ENCODE peak calls at places on chromosomes 16 and 17, in five cellular contexts. A is endothelial cell; T is stimulated activated CD4-positive, alpha-beta T cell treated with anti-CD3 and anti-CD28 coated beads, Interleukin-2, amount 100 ng/mL, for 48 hours; N is substantia nigra; R is EL. X is an unnamed sample.

GRCh38 chr16:27235055-27235937 is 32.0 kb downstream of the KDM8 start:
- DNase-seq in N (peak; percentile 35), R (peak; percentile 92), T (peak; percentile 64), A (peak; percentile 43), X (no peak)

GRCh38 chr16:71854369-71854948 is 8.7 kb downstream of the ATXN1L start:
- DNase-seq in A (no peak), N (no peak), T (no peak), R (peak; percentile 24), X (no peak)

GRCh38 chr16:84088695-84089395 is 27.9 kb downstream of the MBTPS1 start:
- DNase-seq in T (peak; percentile 37), N (no peak), A (no peak), R (no peak), X (peak; percentile 72)

GRCh38 chr17:62965149-62965648 is 836 bp upstream of the TANC2 start:
- DNase-seq in T (peak; percentile 26), A (no peak), N (no peak), R (no peak), X (no peak)

GRCh38 chr16:89123001-89123830 is 29.6 kb downstream of the ACSF3 start:
- DNase-seq in R (no peak), N (no peak), A (no peak), T (no peak), X (peak; percentile 15)

GRCh38 chr16:49701867-49702494 is 153.9 kb downstream of the ZNF423 start:
- DNase-seq in N (no peak), T (no peak), R (no peak), A (no peak), X (peak; percentile 82)

GRCh38 chr17:82560802-82561428 is 41.4 kb downstream of the FOXK2 start:
- DNase-seq in R (no peak), A (no peak), N (no peak), T (no peak), X (no peak)

GRCh38 chr16:75238132-75238852 is 13.1 kb downstream of the BCAR1 start:
- DNase-seq in A (no peak), T (no peak), N (peak; percentile 69), R (peak; percentile 77), X (no peak)

GRCh38 chr17:76243826-76244679 is 3.8 kb upstream of the RNF157 start:
- DNase-seq in A (no peak), N (no peak), R (peak; percentile 20), T (no peak), X (no peak)

GRCh38 chr17:16419074-16419928 is 3.9 kb downstream of the TRPV2 start:
- DNase-seq in T (no peak), N (no peak), R (peak; percentile 94), A (no peak), X (no peak)

GRCh38 chr17:42072323-42073187 is 22.2 kb upstream of the C17orf113 start:
- DNase-seq in R (no peak), N (no peak), A (peak; percentile 46), T (no peak), X (peak; percentile 62)

GRCh38 chr16:29290631-29291247 is 115.8 kb downstream of the NPIPB11 start:
- DNase-seq in T (peak; percentile 48), N (peak; percentile 20), R (peak; percentile 91), A (peak; percentile 50), X (peak; percentile 63)

GRCh38 chr16:54118846-54119245 is 167.7 kb downstream of the IRX3 start:
- DNase-seq in N (no peak), A (no peak), T (no peak), R (no peak), X (no peak)

GRCh38 chr16:65510241-65510640 is 388.4 kb upstream of the CDH11 start:
- DNase-seq in R (no peak), N (no peak), T (no peak), A (no peak), X (no peak)

GRCh38 chr16:67417333-67418061 is 1.2 kb upstream of the ZDHHC1 start:
- DNase-seq in N (no peak), R (no peak), A (no peak), T (no peak), X (no peak)

GRCh38 chr17:61248399-61248798 is 151.2 kb upstream of the TBX2 start:
- DNase-seq in R (peak; percentile 39), T (no peak), N (no peak), A (no peak), X (no peak)

GRCh38 chr17:57946798-57947358 is 8.3 kb downstream of the CUEDC1 start:
- DNase-seq in T (no peak), N (no peak), R (peak; percentile 83), A (no peak), X (no peak)

GRCh38 chr17:47604268-47604927 is 45.3 kb upstream of the KPNB1 start:
- DNase-seq in T (no peak), R (no peak), N (no peak), A (no peak), X (no peak)

GRCh38 chr16:69859105-69859969 is 91.8 kb upstream of the CLEC18A start:
- DNase-seq in T (no peak), R (no peak), A (peak; percentile 39), N (no peak), X (peak; percentile 36)

GRCh38 chr16:1639282-1639681 is 27.1 kb downstream of the CRAMP1 start:
- DNase-seq in N (no peak), A (no peak), T (no peak), R (no peak), X (no peak)

GRCh38 chr17:52606098-52606497 is 447.6 kb upstream of the CA10 start:
- DNase-seq in T (no peak), N (no peak), A (no peak), R (no peak), X (no peak)

GRCh38 chr17:77111916-77112315 is 28.9 kb upstream of the SEC14L1 start:
- DNase-seq in N (no peak), R (no peak), T (no peak), A (no peak), X (no peak)

X was measured in glutamatergic neuron.